ENCODE peak calls at places on chromosome 16, in nine cellular contexts. O is ascending aorta, Q is fibroblast of pulmonary artery, B is Calu3, W is omental fat pad, L is suprapubic skin, G is A549, X is breast epithelium, Y is AG10803. Z is an unnamed sample.

GRCh38 chr16:60720060-60720459 is 1316.2 kb downstream of the CDH8 start:
- DNase-seq in Y (no peak), B (no peak), Q (no peak), G (no peak), W (no peak), L (no peak), O (no peak), X (no peak), Z (no peak)

GRCh38 chr16:7405166-7405565 is 72.5 kb downstream of the RBFOX1 start:
- DNase-seq in L (no peak), Q (no peak), X (no peak), Y (peak), G (peak), B (no peak), W (no peak), O (no peak), Z (no peak)

GRCh38 chr16:67939507-67940435 is 3.1 kb upstream of the PSMB10 start:
- DNase-seq in Q (no peak), O (no peak), B (no peak), Y (no peak), L (no peak), G (no peak), W (no peak), X (no peak), Z (no peak)

GRCh38 chr16:56332464-56333079 is 92.8 kb downstream of the AMFR start:
- DNase-seq in Q (peak), L (no peak), W (no peak), B (peak), Y (peak), X (no peak), G (peak), O (no peak), Z (peak)

GRCh38 chr16:87602821-87603683 is 744 bp downstream of the JPH3 start:
- DNase-seq in G (peak), W (no peak), L (no peak), O (no peak), Y (no peak), Q (no peak), X (no peak), B (no peak), Z (no peak)

GRCh38 chr16:77993111-77993571 is 29.2 kb upstream of the CLEC3A start:
- DNase-seq in X (no peak), B (no peak), Y (peak), O (no peak), L (no peak), W (no peak), G (no peak), Q (no peak), Z (no peak)

GRCh38 chr16:426115-426905 is 861 bp downstream of the RAB11FIP3 start:
- DNase-seq in O (no peak), W (no peak), B (peak), L (no peak), G (no peak), Q (no peak), X (no peak), Y (no peak), Z (no peak)

GRCh38 chr16:88464447-88465318 is 11.6 kb downstream of the ZFPM1 start:
- DNase-seq in O (no peak), L (no peak), X (no peak), Y (no peak), G (no peak), B (no peak), Q (peak), W (no peak), Z (no peak)

GRCh38 chr16:89567656-89568594 is 7.4 kb downstream of the RPL13 start:
- DNase-seq in O (no peak), Y (no peak), B (no peak), L (no peak), X (no peak), W (no peak), G (no peak), Q (no peak), Z (no peak)

GRCh38 chr16:79665970-79666369 is 65.4 kb upstream of the MAF start:
- DNase-seq in Y (no peak), B (no peak), X (no peak), L (no peak), O (no peak), Q (no peak), W (no peak), G (no peak), Z (no peak)

GRCh38 chr16:46884513-46885293 is 541 bp downstream of the GPT2 start:
- DNase-seq in B (no peak), Q (no peak), W (no peak), O (no peak), G (no peak), X (no peak), Y (no peak), L (no peak), Z (no peak)

GRCh38 chr16:10297341-10298006 is 88.4 kb upstream of the ATF7IP2 start:
- DNase-seq in B (no peak), Q (no peak), Y (no peak), W (no peak), L (no peak), O (no peak), G (no peak), X (no peak), Z (no peak)

GRCh38 chr16:85309656-85310587 is 197.7 kb upstream of the CIBAR2 start:
- DNase-seq in O (no peak), L (no peak), X (peak), B (no peak), G (no peak), Y (no peak), W (no peak), Q (no peak), Z (no peak)

GRCh38 chr16:86398622-86399021 is 111.7 kb upstream of the FOXF1 start:
- DNase-seq in L (no peak), B (no peak), W (no peak), O (no peak), G (no peak), Y (no peak), X (no peak), Q (peak), Z (peak)

GRCh38 chr16:53707671-53708070 is 3.7 kb downstream of the FTO start:
- DNase-seq in X (no peak), G (no peak), L (no peak), W (no peak), B (no peak), O (no peak), Q (peak), Y (no peak), Z (no peak)

GRCh38 chr16:21167360-21167759 is 8.9 kb downstream of the LDAF1 start:
- DNase-seq in B (no peak), L (no peak), G (peak), X (no peak), Q (peak), W (no peak), Y (peak), O (no peak), Z (peak)

GRCh38 chr16:26651464-26651863 is 415.3 kb upstream of the C16orf82 start:
- DNase-seq in Y (no peak), O (no peak), B (no peak), G (no peak), W (no peak), L (no peak), Q (no peak), X (no peak), Z (no peak)

GRCh38 chr16:79623076-79623475 is 22.5 kb upstream of the MAF start:
- DNase-seq in Y (no peak), L (no peak), Q (no peak), O (no peak), X (no peak), W (no peak), G (no peak), B (no peak), Z (no peak)

GRCh38 chr16:1929578-1930337 is 11.5 kb upstream of the HS3ST6 start:
- DNase-seq in G (peak), Q (peak), X (peak), O (peak), Y (peak), B (peak), W (peak), L (peak), Z (peak)

GRCh38 chr16:1933097-1933661 is 9.8 kb downstream of the MSRB1 start:
- DNase-seq in L (no peak), W (no peak), Q (no peak), X (no peak), G (no peak), B (no peak), O (no peak), Y (no peak), Z (no peak)

GRCh38 chr16:1929105-1929504 is 10.9 kb upstream of the HS3ST6 start:
- DNase-seq in G (peak), O (no peak), B (no peak), W (no peak), Q (no peak), L (peak), X (no peak), Y (peak), Z (no peak)

GRCh38 chr16:1930338-1930720 is 12.1 kb upstream of the HS3ST6 start:
- DNase-seq in W (no peak), Y (no peak), O (no peak), G (no peak), L (no peak), B (no peak), Q (no peak), X (no peak), Z (no peak)

GRCh38 chr16:1932050-1933028 is 10.7 kb downstream of the MSRB1 start:
- DNase-seq in G (peak), W (no peak), Y (no peak), B (peak), L (no peak), Q (peak), O (no peak), X (no peak), Z (peak)
- TF ChIP-seq CTCF in G (peak), W (no peak), Y (no peak), B (no peak), L (no peak), Q (peak), O (no peak), X (no peak), Z (no peak)

GRCh38 chr16:81939164-81940067 is 71.9 kb downstream of the SDR42E1 start:
- DNase-seq in Q (no peak), Y (no peak), X (no peak), B (no peak), L (no peak), G (peak), O (no peak), W (no peak), Z (no peak)
- TF ChIP-seq CTCF in Q (no peak), Y (peak), X (no peak), B (no peak), L (no peak), G (no peak), O (no peak), W (no peak), Z (peak)

GRCh38 chr16:25291580-25291979 is 33.9 kb upstream of the ZKSCAN2 start:
- DNase-seq in L (no peak), X (no peak), W (no peak), O (no peak), Q (no peak), G (no peak), Y (no peak), B (no peak), Z (no peak)

GRCh38 chr16:25289466-25289865 is 31.8 kb upstream of the ZKSCAN2 start:
- DNase-seq in Y (no peak), Q (no peak), B (no peak), G (no peak), W (no peak), O (no peak), L (no peak), X (no peak), Z (no peak)
- TF ChIP-seq CTCF in Y (no peak), Q (no peak), B (no peak), G (no peak), W (no peak), O (no peak), L (no peak), X (no peak), Z (no peak)

GRCh38 chr16:3836641-3837040 is 43.9 kb downstream of the CREBBP start:
- DNase-seq in Y (no peak), Q (no peak), X (no peak), W (no peak), L (no peak), B (no peak), G (no peak), O (no peak), Z (no peak)

GRCh38 chr16:3841729-3842508 is 38.6 kb downstream of the CREBBP start:
- DNase-seq in B (no peak), G (no peak), Q (no peak), L (no peak), X (no peak), O (no peak), W (no peak), Y (no peak), Z (no peak)

GRCh38 chr16:3838600-3839401 is 41.7 kb downstream of the CREBBP start:
- DNase-seq in W (no peak), G (no peak), X (no peak), B (no peak), Q (peak), Y (no peak), L (no peak), O (no peak), Z (no peak)

GRCh38 chr16:3837851-3838564 is 42.5 kb downstream of the CREBBP start:
- DNase-seq in Q (no peak), O (no peak), G (no peak), X (no peak), Y (no peak), L (no peak), W (no peak), B (no peak), Z (no peak)

DNA sequence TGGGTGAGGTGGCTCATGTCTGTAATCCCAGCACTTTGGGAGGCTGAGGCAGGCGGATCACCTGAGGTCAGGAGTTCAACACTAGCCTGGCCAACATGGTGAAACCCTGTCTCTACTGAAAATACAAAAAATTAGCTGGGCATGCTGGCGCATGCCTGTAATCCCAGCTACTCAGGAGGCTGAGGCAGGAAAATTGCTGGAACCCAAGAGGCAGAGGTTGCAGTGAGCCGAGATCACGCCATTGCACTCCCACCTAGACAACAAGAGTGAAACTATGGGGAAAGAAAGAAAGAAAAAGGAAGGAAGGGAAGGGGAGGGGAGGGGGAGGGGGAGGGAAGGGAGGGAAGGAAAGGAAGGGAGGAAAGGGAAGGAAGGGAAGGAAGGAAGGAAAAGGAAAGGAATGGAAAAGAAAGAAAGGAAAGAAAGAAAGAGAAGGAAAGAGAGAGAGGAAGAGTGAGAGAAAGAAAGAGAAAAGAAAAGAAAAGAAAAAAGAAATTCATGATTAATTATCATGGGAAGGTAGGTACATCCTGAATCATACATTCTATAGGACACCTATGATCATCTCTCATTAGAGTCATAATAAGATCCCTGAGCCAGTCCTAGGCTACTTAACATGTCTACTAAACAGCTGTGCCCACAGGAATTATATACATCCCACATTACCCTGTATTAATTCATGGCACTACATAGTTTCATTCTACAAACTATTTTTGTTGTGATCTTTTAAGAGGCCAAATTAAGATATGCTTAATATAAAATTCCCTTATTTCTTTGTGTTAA is 40.9 kb downstream of the CREBBP start:
- DNase-seq in Q (no peak), X (no peak), W (no peak), G (no peak), L (no peak), B (no peak), O (no peak), Y (no peak), Z (no peak)
- TF ChIP-seq CTCF in Q (no peak), X (no peak), W (no peak), G (no peak), L (no peak), B (no peak), O (no peak), Y (no peak), Z (no peak)

GRCh38 chr16:49636608-49637007 is 219.3 kb downstream of the ZNF423 start:
- DNase-seq in L (no peak), G (no peak), Q (no peak), X (no peak), B (no peak), O (no peak), Y (no peak), W (no peak), Z (no peak)

GRCh38 chr16:49635591-49636581 is 220.0 kb downstream of the ZNF423 start:
- DNase-seq in Q (no peak), G (no peak), O (no peak), W (no peak), B (no peak), X (no peak), L (no peak), Y (no peak), Z (no peak)

GRCh38 chr16:49634235-49635008 is 221.5 kb downstream of the ZNF423 start:
- DNase-seq in Q (no peak), W (no peak), B (no peak), Y (no peak), X (no peak), G (no peak), O (no peak), L (no peak), Z (no peak)

GRCh38 chr16:49632798-49633189 is 223.1 kb downstream of the ZNF423 start:
- DNase-seq in B (no peak), X (no peak), O (no peak), Q (no peak), Y (no peak), G (no peak), W (no peak), L (no peak), Z (no peak)

GRCh38 chr16:49635009-49635350 is 220.9 kb downstream of the ZNF423 start:
- DNase-seq in W (no peak), O (no peak), G (no peak), L (no peak), B (no peak), Q (no peak), X (no peak), Y (no peak), Z (no peak)
- TF ChIP-seq CTCF in W (no peak), O (no peak), G (no peak), L (no peak), B (no peak), Q (no peak), X (no peak), Y (no peak), Z (no peak)

DNA sequence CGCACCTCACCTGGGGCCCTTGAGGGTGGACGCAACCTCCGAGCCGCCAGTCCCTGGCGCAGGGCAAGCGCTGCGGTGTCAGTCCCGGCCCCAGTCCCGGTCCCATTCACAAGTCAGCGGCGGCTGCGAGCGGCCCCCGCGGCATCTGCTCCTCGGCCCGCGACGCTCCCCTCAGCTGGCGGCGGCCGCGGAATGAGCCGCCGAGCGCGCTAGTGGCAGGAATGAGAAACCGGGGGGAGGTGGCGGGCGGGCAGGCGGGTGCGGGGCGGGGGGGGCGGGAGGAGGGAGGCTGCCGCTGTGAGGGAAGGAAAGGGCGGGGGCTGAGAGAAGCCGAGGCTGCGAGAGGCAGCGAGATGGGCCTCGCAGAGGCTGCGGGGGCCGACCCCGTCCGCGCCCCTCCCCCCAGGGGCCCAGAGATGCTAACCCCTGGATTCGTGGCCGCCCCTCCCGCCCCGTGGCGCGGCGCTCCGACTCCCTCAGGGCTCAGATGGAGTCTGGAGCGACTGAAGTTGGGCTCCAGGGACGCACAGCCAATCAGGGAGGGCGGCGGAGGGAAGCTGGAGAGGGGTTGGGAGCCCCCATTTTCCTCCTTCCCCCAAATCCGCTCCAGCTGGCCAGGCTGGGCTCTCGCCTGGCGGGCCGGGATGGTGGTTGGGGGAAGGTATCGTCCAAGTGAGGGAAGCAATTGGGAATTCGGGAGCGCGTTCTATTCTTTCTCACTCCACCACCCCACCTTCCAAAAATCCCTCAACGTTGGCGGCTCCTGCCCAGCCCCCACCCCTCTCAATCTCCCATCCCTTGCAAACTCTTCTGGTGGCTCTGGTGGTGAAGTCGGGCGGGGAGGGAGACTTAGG is at the start of gene CDH11:
- DNase-seq in Y (peak), G (no peak), L (peak), Q (peak), B (no peak), X (peak), O (no peak), W (no peak), Z (peak)
- TF ChIP-seq CTCF in Y (peak), G (no peak), L (no peak), Q (peak), B (no peak), X (no peak), O (peak), W (no peak), Z (peak)

GRCh38 chr16:30063893-30064745 is 1.4 kb upstream of the ALDOA start:
- DNase-seq in L (no peak), Y (no peak), B (peak), Q (no peak), W (peak), G (peak), O (peak), X (peak), Z (no peak)
- TF ChIP-seq CTCF in L (no peak), Y (peak), B (no peak), Q (no peak), W (no peak), G (peak), O (peak), X (no peak), Z (peak)

DNA sequence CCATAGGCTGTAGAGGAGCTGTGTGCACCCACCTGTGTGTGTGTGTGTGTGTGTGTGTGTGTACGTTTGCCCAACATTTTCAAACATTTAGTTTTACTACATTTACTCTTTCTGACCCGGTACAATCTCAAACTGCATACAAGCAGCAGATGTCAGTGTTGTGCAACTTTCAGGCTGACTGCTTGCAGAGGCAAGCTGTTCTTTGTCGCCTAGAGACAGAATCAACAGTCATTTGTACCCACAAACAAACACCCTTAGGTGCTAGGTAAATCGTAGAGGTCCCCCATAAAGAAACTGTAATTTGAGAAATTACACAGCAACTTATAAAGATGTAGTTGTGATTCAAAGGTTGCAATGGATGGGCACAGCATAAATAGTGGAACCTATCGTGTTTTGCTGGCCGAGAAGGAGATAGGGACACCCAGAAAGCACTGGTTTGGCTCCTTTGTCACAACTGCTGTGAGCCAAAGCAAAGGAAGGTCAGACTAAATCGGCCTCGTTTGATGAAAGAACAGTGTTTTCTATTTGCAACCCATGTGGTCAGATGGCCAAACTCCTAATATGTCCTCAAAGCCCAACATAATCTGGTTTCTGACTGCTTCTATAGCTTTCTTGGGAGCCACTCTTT is 478.4 kb downstream of the TOX3 start:
- DNase-seq in Y (peak), W (no peak), X (no peak), O (no peak), G (peak), B (peak), L (no peak), Q (peak), Z (peak)
- TF ChIP-seq CTCF in Y (no peak), W (no peak), X (peak), O (no peak), G (no peak), B (no peak), L (no peak), Q (no peak), Z (peak)

DNA sequence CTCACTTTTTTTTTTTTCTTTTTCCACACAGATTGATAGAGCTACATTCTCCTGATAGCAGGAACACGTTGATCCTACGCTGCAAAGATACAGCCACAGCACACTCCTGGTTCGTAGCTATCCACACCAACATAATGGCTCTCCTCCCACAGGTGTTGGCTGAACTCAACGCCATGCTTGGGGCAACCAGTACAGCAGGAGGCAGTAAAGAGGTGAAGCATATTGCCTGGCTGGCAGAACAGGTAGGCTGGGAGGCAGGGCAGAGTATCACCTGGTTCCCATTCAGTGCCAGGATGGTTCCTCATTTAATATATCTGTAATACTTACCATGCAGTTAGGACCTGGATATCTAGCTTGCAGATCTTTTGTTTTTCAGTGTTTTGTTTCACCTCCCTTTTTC is 51.1 kb upstream of the VPS4A start:
- DNase-seq in L (no peak), X (no peak), B (no peak), G (peak), Q (no peak), W (no peak), O (no peak), Y (no peak), Z (no peak)
- TF ChIP-seq CTCF in L (no peak), X (no peak), B (no peak), G (no peak), Q (no peak), W (no peak), O (no peak), Y (no peak), Z (no peak)